ENCODE peak calls at places on chromosomes 2 and 18, in eight cellular contexts. One of them, this sample, is unnamed. For H3K9me3, the result is how much of the 10 kb centered on the place peaks cover.

GRCh38 chr2:112642961-112643360 is 2.8 kb upstream of the SLC20A1 start:
- DNase-seq in CD8-positive, alpha-beta memory T cell: no peak
- DNase-seq in endothelial cell of umbilical vein: no peak
- DNase-seq in OCI-LY7: no peak
- DNase-seq in tibial nerve: no peak
- DNase-seq in colonic mucosa: no peak
- DNase-seq in aorta: no peak
- DNase-seq in CD8-positive, alpha-beta T cell: no peak
- DNase-seq in this sample: no peak

GRCh38 chr2:18518116-18519111 is 42.0 kb downstream of the RDH14 start:
- DNase-seq in CD8-positive, alpha-beta T cell: no peak
- DNase-seq in aorta: no peak
- DNase-seq in CD8-positive, alpha-beta memory T cell: no peak
- DNase-seq in tibial nerve: no peak
- DNase-seq in endothelial cell of umbilical vein: no peak
- DNase-seq in OCI-LY7: no peak
- DNase-seq in colonic mucosa: no peak
- DNase-seq in this sample: no peak

GRCh38 chr2:169672403-169672802 is 21.8 kb downstream of the CFAP210 start:
- DNase-seq in colonic mucosa: no peak
- DNase-seq in endothelial cell of umbilical vein: no peak
- DNase-seq in CD8-positive, alpha-beta T cell: no peak
- DNase-seq in aorta: no peak
- DNase-seq in CD8-positive, alpha-beta memory T cell: no peak
- DNase-seq in OCI-LY7: no peak
- DNase-seq in tibial nerve: no peak
- DNase-seq in this sample: no peak

GRCh38 chr2:43461461-43462073 is 134.3 kb downstream of the THADA start:
- DNase-seq in CD8-positive, alpha-beta T cell: no peak
- DNase-seq in endothelial cell of umbilical vein: no peak
- DNase-seq in CD8-positive, alpha-beta memory T cell: no peak
- DNase-seq in colonic mucosa: no peak
- DNase-seq in tibial nerve: no peak
- DNase-seq in OCI-LY7: peak
- DNase-seq in aorta: no peak
- DNase-seq in this sample: peak

GRCh38 chr2:118791511-118791910 is 55.9 kb downstream of the EN1 start:
- DNase-seq in aorta: no peak
- DNase-seq in OCI-LY7: no peak
- DNase-seq in colonic mucosa: no peak
- DNase-seq in CD8-positive, alpha-beta memory T cell: no peak
- DNase-seq in tibial nerve: no peak
- DNase-seq in CD8-positive, alpha-beta T cell: no peak
- DNase-seq in endothelial cell of umbilical vein: no peak
- DNase-seq in this sample: no peak

GRCh38 chr2:54704238-54704637 is 19.2 kb upstream of the EML6 start:
- DNase-seq in endothelial cell of umbilical vein: no peak
- DNase-seq in aorta: no peak
- DNase-seq in colonic mucosa: no peak
- DNase-seq in CD8-positive, alpha-beta T cell: no peak
- DNase-seq in tibial nerve: no peak
- DNase-seq in OCI-LY7: no peak
- DNase-seq in CD8-positive, alpha-beta memory T cell: no peak
- DNase-seq in this sample: no peak

GRCh38 chr2:69340101-69340775 is 46.8 kb downstream of the GFPT1 start:
- DNase-seq in CD8-positive, alpha-beta T cell: no peak
- DNase-seq in colonic mucosa: no peak
- DNase-seq in CD8-positive, alpha-beta memory T cell: no peak
- DNase-seq in aorta: no peak
- DNase-seq in OCI-LY7: no peak
- DNase-seq in endothelial cell of umbilical vein: peak
- DNase-seq in tibial nerve: no peak
- DNase-seq in this sample: no peak

GRCh38 chr18:62852851-62853250 is 137.5 kb downstream of the PHLPP1 start:
- DNase-seq in colonic mucosa: no peak
- DNase-seq in CD8-positive, alpha-beta memory T cell: no peak
- DNase-seq in OCI-LY7: no peak
- DNase-seq in tibial nerve: no peak
- DNase-seq in aorta: no peak
- DNase-seq in endothelial cell of umbilical vein: no peak
- DNase-seq in CD8-positive, alpha-beta T cell: no peak
- DNase-seq in this sample: no peak

GRCh38 chr18:78975699-78976098 is 3.9 kb upstream of the SALL3 start:
- DNase-seq in endothelial cell of umbilical vein: no peak
- DNase-seq in tibial nerve: no peak
- DNase-seq in CD8-positive, alpha-beta T cell: no peak
- DNase-seq in colonic mucosa: no peak
- DNase-seq in CD8-positive, alpha-beta memory T cell: no peak
- DNase-seq in OCI-LY7: no peak
- DNase-seq in aorta: no peak
- DNase-seq in this sample: no peak

GRCh38 chr2:218859994-218860831 is 608 bp downstream of the WNT6 start:
- DNase-seq in endothelial cell of umbilical vein: no peak
- DNase-seq in tibial nerve: no peak
- DNase-seq in colonic mucosa: no peak
- DNase-seq in CD8-positive, alpha-beta memory T cell: no peak
- DNase-seq in CD8-positive, alpha-beta T cell: no peak
- DNase-seq in OCI-LY7: no peak
- DNase-seq in aorta: no peak
- DNase-seq in this sample: no peak

GRCh38 chr2:168518555-168519066 is 62.5 kb downstream of the CERS6 start:
- DNase-seq in aorta: no peak
- DNase-seq in CD8-positive, alpha-beta T cell: no peak
- DNase-seq in tibial nerve: no peak
- DNase-seq in colonic mucosa: no peak
- DNase-seq in OCI-LY7: no peak
- DNase-seq in CD8-positive, alpha-beta memory T cell: no peak
- DNase-seq in endothelial cell of umbilical vein: no peak
- DNase-seq in this sample: no peak

GRCh38 chr18:73118121-73118816 is 250.5 kb upstream of the NETO1 start:
- DNase-seq in endothelial cell of umbilical vein: no peak
- DNase-seq in OCI-LY7: no peak
- DNase-seq in CD8-positive, alpha-beta T cell: no peak
- DNase-seq in colonic mucosa: no peak
- DNase-seq in CD8-positive, alpha-beta memory T cell: no peak
- DNase-seq in tibial nerve: no peak
- DNase-seq in aorta: no peak
- DNase-seq in this sample: no peak

GRCh38 chr2:235500761-235501662 is 7.2 kb downstream of the AGAP1 start:
- DNase-seq in OCI-LY7: no peak
- DNase-seq in endothelial cell of umbilical vein: peak
- DNase-seq in aorta: no peak
- DNase-seq in CD8-positive, alpha-beta T cell: no peak
- DNase-seq in tibial nerve: no peak
- DNase-seq in colonic mucosa: no peak
- DNase-seq in CD8-positive, alpha-beta memory T cell: no peak
- DNase-seq in this sample: no peak

GRCh38 chr2:62547849-62548248 is 41.9 kb upstream of the TMEM17 start:
- DNase-seq in colonic mucosa: no peak
- DNase-seq in OCI-LY7: no peak
- DNase-seq in tibial nerve: no peak
- DNase-seq in CD8-positive, alpha-beta memory T cell: no peak
- DNase-seq in endothelial cell of umbilical vein: no peak
- DNase-seq in aorta: no peak
- DNase-seq in CD8-positive, alpha-beta T cell: no peak
- DNase-seq in this sample: no peak
- H3K9me3 ChIP-seq in colonic mucosa: under half
- H3K9me3 ChIP-seq in OCI-LY7: under half
- H3K9me3 ChIP-seq in tibial nerve: under half
- H3K9me3 ChIP-seq in CD8-positive, alpha-beta memory T cell: under half
- H3K9me3 ChIP-seq in endothelial cell of umbilical vein: under half
- H3K9me3 ChIP-seq in aorta: under half
- H3K9me3 ChIP-seq in CD8-positive, alpha-beta T cell: under half
- H3K9me3 ChIP-seq in this sample: under half

GRCh38 chr2:229261599-229261998 is 9.5 kb downstream of the PID1 start:
- DNase-seq in endothelial cell of umbilical vein: no peak
- DNase-seq in CD8-positive, alpha-beta memory T cell: no peak
- DNase-seq in colonic mucosa: no peak
- DNase-seq in CD8-positive, alpha-beta T cell: no peak
- DNase-seq in OCI-LY7: no peak
- DNase-seq in tibial nerve: peak
- DNase-seq in aorta: peak
- DNase-seq in this sample: no peak
- H3K9me3 ChIP-seq in endothelial cell of umbilical vein: under half
- H3K9me3 ChIP-seq in CD8-positive, alpha-beta memory T cell: under half
- H3K9me3 ChIP-seq in colonic mucosa: under half
- H3K9me3 ChIP-seq in CD8-positive, alpha-beta T cell: under half
- H3K9me3 ChIP-seq in OCI-LY7: under half
- H3K9me3 ChIP-seq in tibial nerve: under half
- H3K9me3 ChIP-seq in aorta: under half
- H3K9me3 ChIP-seq in this sample: under half

GRCh38 chr2:135773319-135773718 is 31.7 kb downstream of the UBXN4 start:
- DNase-seq in CD8-positive, alpha-beta T cell: no peak
- DNase-seq in endothelial cell of umbilical vein: peak
- DNase-seq in colonic mucosa: no peak
- DNase-seq in OCI-LY7: no peak
- DNase-seq in tibial nerve: no peak
- DNase-seq in aorta: no peak
- DNase-seq in CD8-positive, alpha-beta memory T cell: no peak
- DNase-seq in this sample: no peak

GRCh38 chr2:135775420-135775819 is 33.8 kb downstream of the UBXN4 start:
- DNase-seq in CD8-positive, alpha-beta memory T cell: no peak
- DNase-seq in colonic mucosa: no peak
- DNase-seq in CD8-positive, alpha-beta T cell: no peak
- DNase-seq in OCI-LY7: no peak
- DNase-seq in endothelial cell of umbilical vein: no peak
- DNase-seq in tibial nerve: no peak
- DNase-seq in aorta: no peak
- DNase-seq in this sample: no peak

GRCh38 chr2:135768863-135769262 is 27.2 kb downstream of the UBXN4 start:
- DNase-seq in CD8-positive, alpha-beta memory T cell: no peak
- DNase-seq in aorta: no peak
- DNase-seq in tibial nerve: no peak
- DNase-seq in OCI-LY7: no peak
- DNase-seq in endothelial cell of umbilical vein: no peak
- DNase-seq in colonic mucosa: no peak
- DNase-seq in CD8-positive, alpha-beta T cell: no peak
- DNase-seq in this sample: no peak

GRCh38 chr2:135776367-135776766 is 34.7 kb downstream of the UBXN4 start:
- DNase-seq in OCI-LY7: no peak
- DNase-seq in tibial nerve: no peak
- DNase-seq in aorta: no peak
- DNase-seq in CD8-positive, alpha-beta memory T cell: no peak
- DNase-seq in colonic mucosa: no peak
- DNase-seq in CD8-positive, alpha-beta T cell: no peak
- DNase-seq in endothelial cell of umbilical vein: no peak
- DNase-seq in this sample: no peak

DNA sequence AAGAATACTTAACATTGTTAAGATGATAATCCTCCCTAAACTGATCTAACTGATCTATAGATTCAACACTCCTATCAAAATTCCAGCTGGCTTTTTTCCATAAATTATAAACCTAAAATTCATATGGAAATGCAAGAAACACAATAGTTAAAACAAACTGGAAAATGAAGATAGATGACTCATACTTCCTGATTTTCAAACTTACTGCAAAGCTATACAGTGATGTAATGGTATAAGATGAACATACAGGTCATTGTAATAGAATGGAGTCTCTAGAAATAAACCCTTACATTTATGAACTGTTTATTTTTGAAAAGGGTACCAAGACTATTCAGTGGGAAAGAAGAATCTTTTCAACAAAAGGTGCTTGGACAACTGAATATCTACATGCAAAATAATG is 32.3 kb downstream of the UBXN4 start:
- DNase-seq in colonic mucosa: no peak
- DNase-seq in tibial nerve: no peak
- DNase-seq in CD8-positive, alpha-beta memory T cell: no peak
- DNase-seq in aorta: no peak
- DNase-seq in endothelial cell of umbilical vein: peak
- DNase-seq in OCI-LY7: no peak
- DNase-seq in CD8-positive, alpha-beta T cell: no peak
- DNase-seq in this sample: no peak
- H3K9me3 ChIP-seq in colonic mucosa: under half
- H3K9me3 ChIP-seq in tibial nerve: under half
- H3K9me3 ChIP-seq in CD8-positive, alpha-beta memory T cell: under half
- H3K9me3 ChIP-seq in aorta: under half
- H3K9me3 ChIP-seq in endothelial cell of umbilical vein: under half
- H3K9me3 ChIP-seq in OCI-LY7: under half
- H3K9me3 ChIP-seq in CD8-positive, alpha-beta T cell: under half
- H3K9me3 ChIP-seq in this sample: under half

DNA sequence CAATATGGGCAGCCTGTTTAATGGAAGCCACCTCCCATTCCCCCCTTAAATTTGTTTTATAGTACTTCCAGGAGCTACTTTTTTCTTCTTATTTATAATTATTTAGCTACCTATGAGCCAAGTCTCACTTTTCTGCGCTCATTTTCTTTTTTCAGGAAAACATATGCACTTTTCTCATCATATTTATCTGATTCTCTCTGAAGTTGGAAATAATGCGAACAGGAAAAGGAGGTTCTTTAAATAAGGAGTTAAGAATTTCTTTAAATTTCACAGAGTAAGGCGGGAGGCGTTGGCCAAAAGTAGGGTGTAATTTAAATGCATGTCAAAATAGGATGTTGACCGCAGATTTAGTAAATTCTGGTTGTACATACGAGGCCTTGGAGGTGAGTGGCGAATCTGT is 9.9 kb downstream of the TBR1 start:
- DNase-seq in colonic mucosa: no peak
- DNase-seq in OCI-LY7: no peak
- DNase-seq in CD8-positive, alpha-beta memory T cell: no peak
- DNase-seq in endothelial cell of umbilical vein: no peak
- DNase-seq in CD8-positive, alpha-beta T cell: no peak
- DNase-seq in aorta: no peak
- DNase-seq in tibial nerve: no peak
- DNase-seq in this sample: no peak
- H3K9me3 ChIP-seq in colonic mucosa: under half
- H3K9me3 ChIP-seq in OCI-LY7: under half
- H3K9me3 ChIP-seq in CD8-positive, alpha-beta memory T cell: under half
- H3K9me3 ChIP-seq in endothelial cell of umbilical vein: under half
- H3K9me3 ChIP-seq in CD8-positive, alpha-beta T cell: under half
- H3K9me3 ChIP-seq in aorta: under half
- H3K9me3 ChIP-seq in tibial nerve: under half
- H3K9me3 ChIP-seq in this sample: under half

GRCh38 chr2:2935445-2936149 is 442.0 kb downstream of the EIPR1 start:
- DNase-seq in CD8-positive, alpha-beta memory T cell: no peak
- DNase-seq in tibial nerve: no peak
- DNase-seq in endothelial cell of umbilical vein: no peak
- DNase-seq in colonic mucosa: no peak
- DNase-seq in aorta: no peak
- DNase-seq in CD8-positive, alpha-beta T cell: no peak
- DNase-seq in OCI-LY7: no peak
- DNase-seq in this sample: no peak
- H3K9me3 ChIP-seq in CD8-positive, alpha-beta memory T cell: under half
- H3K9me3 ChIP-seq in tibial nerve: under half
- H3K9me3 ChIP-seq in endothelial cell of umbilical vein: under half
- H3K9me3 ChIP-seq in colonic mucosa: under half
- H3K9me3 ChIP-seq in aorta: under half
- H3K9me3 ChIP-seq in CD8-positive, alpha-beta T cell: under half
- H3K9me3 ChIP-seq in OCI-LY7: under half
- H3K9me3 ChIP-seq in this sample: under half

GRCh38 chr18:14100503-14101286 is 31.5 kb downstream of the ZNF519 start:
- DNase-seq in CD8-positive, alpha-beta T cell: no peak
- DNase-seq in OCI-LY7: no peak
- DNase-seq in aorta: no peak
- DNase-seq in colonic mucosa: no peak
- DNase-seq in endothelial cell of umbilical vein: no peak
- DNase-seq in CD8-positive, alpha-beta memory T cell: no peak
- DNase-seq in tibial nerve: no peak
- DNase-seq in this sample: no peak
- H3K9me3 ChIP-seq in CD8-positive, alpha-beta T cell: under half
- H3K9me3 ChIP-seq in OCI-LY7: under half
- H3K9me3 ChIP-seq in aorta: under half
- H3K9me3 ChIP-seq in colonic mucosa: under half
- H3K9me3 ChIP-seq in endothelial cell of umbilical vein: under half
- H3K9me3 ChIP-seq in CD8-positive, alpha-beta memory T cell: under half
- H3K9me3 ChIP-seq in tibial nerve: under half
- H3K9me3 ChIP-seq in this sample: under half

GRCh38 chr2:72386288-72386687 is 238.6 kb upstream of the CYP26B1 start:
- DNase-seq in colonic mucosa: no peak
- DNase-seq in aorta: no peak
- DNase-seq in OCI-LY7: no peak
- DNase-seq in CD8-positive, alpha-beta T cell: no peak
- DNase-seq in endothelial cell of umbilical vein: no peak
- DNase-seq in CD8-positive, alpha-beta memory T cell: no peak
- DNase-seq in tibial nerve: no peak
- DNase-seq in this sample: no peak
- H3K9me3 ChIP-seq in colonic mucosa: under half
- H3K9me3 ChIP-seq in aorta: under half
- H3K9me3 ChIP-seq in OCI-LY7: under half
- H3K9me3 ChIP-seq in CD8-positive, alpha-beta T cell: under half
- H3K9me3 ChIP-seq in endothelial cell of umbilical vein: under half
- H3K9me3 ChIP-seq in CD8-positive, alpha-beta memory T cell: under half
- H3K9me3 ChIP-seq in tibial nerve: under half
- H3K9me3 ChIP-seq in this sample: under half